ENCODE peak calls at places on chromosomes 6 and 20, in five cellular contexts. A is HepG2, Z is H1, S is K562, U is GM12878. C is an unnamed sample.

GRCh38 chr6:100283288-100283687 is 181.4 kb downstream of the SIM1 start:
- DNase-seq in Z (no peak), U (no peak), S (peak; percentile 32), A (no peak), C (peak; percentile 75)

GRCh38 chr6:151063339-151063738 is 176.4 kb upstream of the AKAP12 start:
- DNase-seq in Z (no peak), S (no peak), A (no peak), U (no peak), C (peak; percentile 74)

GRCh38 chr6:6689413-6690143 is 101.1 kb downstream of the LY86 start:
- DNase-seq in Z (no peak), U (no peak), A (no peak), S (no peak), C (no peak)

GRCh38 chr6:160462551-160463109 is 114.5 kb downstream of the SLC22A3 start:
- DNase-seq in S (no peak), U (peak; percentile 69), Z (no peak), A (no peak), C (no peak)

GRCh38 chr6:168956884-168957730 is 296.5 kb downstream of the THBS2 start:
- DNase-seq in Z (peak; percentile 25), S (peak; percentile 34), U (no peak), A (peak; percentile 67), C (peak; percentile 54)

GRCh38 chr20:64177420-64177783 is 13.2 kb downstream of the MYT1 start:
- DNase-seq in Z (no peak), S (no peak), U (no peak), A (no peak), C (no peak)

GRCh38 chr6:32529697-32530429 is at the start of gene HLA-DRB5:
- DNase-seq in Z (no peak), U (peak; percentile 58), A (no peak), S (no peak), C (peak; percentile 1)

GRCh38 chr20:42652261-42652660 is 537.4 kb downstream of the PTPRT start:
- DNase-seq in A (no peak), S (no peak), Z (no peak), U (no peak), C (no peak)

GRCh38 chr6:155487362-155488130 is 31.9 kb upstream of the NOX3 start:
- DNase-seq in U (no peak), A (peak; percentile 52), S (no peak), Z (no peak), C (no peak)

GRCh38 chr6:157228421-157229218 is 94.7 kb downstream of the TMEM242 start:
- DNase-seq in Z (no peak), S (peak; percentile 57), U (no peak), A (no peak), C (no peak)

GRCh38 chr6:16440656-16441212 is 202.3 kb downstream of the GMPR start:
- DNase-seq in U (no peak), A (no peak), Z (no peak), S (no peak), C (no peak)

GRCh38 chr6:7129784-7130569 is 22.2 kb downstream of the RREB1 start:
- DNase-seq in A (peak; percentile 71), Z (no peak), S (no peak), U (no peak), C (no peak)

GRCh38 chr6:39388526-39389371 is 66.2 kb upstream of the KCNK16 start:
- DNase-seq in A (no peak), S (no peak), U (no peak), Z (no peak), C (no peak)

GRCh38 chr20:34636648-34637047 is 40.2 kb downstream of the PIGU start:
- DNase-seq in U (no peak), S (no peak), A (no peak), Z (no peak), C (no peak)

GRCh38 chr6:44593539-44593944 is 206.0 kb downstream of the CDC5L start:
- DNase-seq in A (peak; percentile 68), Z (peak; percentile 56), S (peak; percentile 63), U (peak; percentile 7), C (peak; percentile 54)

GRCh38 chr6:45786243-45786795 is 229.3 kb downstream of the CLIC5 start:
- DNase-seq in S (no peak), U (no peak), Z (no peak), A (no peak), C (no peak)

GRCh38 chr6:167350322-167350721 is 25.4 kb downstream of the TTLL2 start:
- DNase-seq in S (no peak), A (no peak), U (no peak), Z (no peak), C (no peak)

GRCh38 chr6:87789198-87789899 is 87.3 kb upstream of the AKIRIN2 start:
- DNase-seq in A (peak; percentile 93), S (no peak), U (no peak), Z (no peak), C (no peak)

GRCh38 chr6:24547243-24547642 is 52.5 kb downstream of the ALDH5A1 start:
- DNase-seq in Z (peak; percentile 31), S (no peak), U (no peak), A (peak; percentile 32), C (no peak)
- TF ChIP-seq ATF3 in Z (no peak), S (no peak), U (no peak), A (no peak), C (no peak)

DNA sequence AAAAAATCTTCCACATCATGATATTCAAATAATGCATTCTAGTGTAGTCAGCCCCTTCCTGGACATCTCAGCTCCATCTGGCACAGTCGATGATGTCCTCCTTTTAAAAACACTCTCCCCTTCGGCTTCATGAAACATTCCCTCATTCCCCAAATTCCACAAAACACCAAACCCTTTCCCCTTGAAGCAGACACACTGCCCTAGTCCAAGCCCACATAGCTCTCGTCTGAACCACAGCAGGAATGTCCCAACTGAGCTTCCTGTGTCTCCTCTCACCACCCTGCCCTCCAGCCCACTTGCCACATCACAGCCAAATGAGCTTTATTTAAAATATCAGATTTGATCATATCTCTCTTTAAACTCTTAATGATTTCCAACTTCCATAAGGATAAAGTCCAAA is 106.4 kb upstream of the CARMIL1 start:
- DNase-seq in S (no peak), A (no peak), Z (peak; percentile 7), U (no peak), C (no peak)
- TF ChIP-seq RAD21 in S (no peak), A (no peak), Z (no peak), U (no peak), C (no peak)

DNA sequence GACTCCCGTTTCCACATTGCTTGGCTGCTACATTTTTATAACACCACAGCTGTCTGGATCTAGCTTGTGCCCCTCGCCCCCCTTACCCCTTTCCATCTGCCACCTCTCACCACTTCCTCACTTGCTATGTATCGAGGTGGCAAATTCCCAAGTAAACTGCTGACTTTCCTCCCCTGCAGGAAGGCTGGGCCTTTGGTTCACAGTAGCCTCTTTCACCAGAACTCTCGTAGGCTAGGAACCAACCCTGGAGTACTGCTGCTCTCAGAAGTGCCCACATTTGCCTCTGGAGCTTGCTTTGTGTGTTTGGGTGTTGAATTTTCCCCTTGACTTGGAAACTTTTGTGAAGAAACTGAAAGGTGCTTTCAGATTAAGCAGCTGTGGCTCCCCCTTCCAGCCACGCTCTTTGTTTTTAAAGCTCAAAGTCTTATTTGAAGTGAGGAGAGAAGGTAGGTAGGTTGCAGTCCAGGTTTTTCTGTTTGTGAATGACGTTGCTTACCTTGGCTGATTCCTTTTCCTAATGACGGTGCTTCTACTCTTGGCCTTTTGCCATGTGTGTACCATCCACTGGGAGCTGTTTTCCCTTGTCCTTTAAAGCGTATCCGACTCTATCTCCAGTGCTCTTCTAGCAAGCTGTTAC is 90.4 kb downstream of the CARMIL1 start:
- DNase-seq in S (no peak), Z (no peak), U (no peak), A (peak; percentile 23), C (no peak)
- H2AFZ ChIP-seq in S (no peak overlapping the region), Z (no peak overlapping the region), U (peak overlapping the region; percentile 70), A (no peak overlapping the region), C (no peak overlapping the region)

DNA sequence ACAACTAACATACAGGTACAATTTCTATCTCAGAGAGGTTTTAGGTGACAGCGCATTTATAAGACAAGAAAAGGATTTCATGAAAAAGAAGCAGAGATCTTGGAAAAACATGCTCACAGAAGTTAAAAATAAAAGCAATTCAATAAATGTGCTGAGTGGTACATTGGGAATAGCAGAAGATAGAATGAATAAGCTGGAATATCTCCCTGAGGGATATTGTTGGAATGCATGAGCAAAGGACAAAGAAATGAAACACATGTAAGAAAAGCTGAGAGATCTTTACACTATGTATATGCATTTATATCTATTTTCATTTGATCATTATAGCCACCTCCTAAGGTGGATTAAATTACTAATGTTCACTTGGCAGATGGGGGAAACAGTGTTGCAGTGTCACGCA is 542.1 kb upstream of the MARCKS start:
- DNase-seq in S (no peak), U (no peak), Z (no peak), A (no peak), C (no peak)
- TF ChIP-seq ATF3 in S (no peak), U (no peak), Z (no peak), A (no peak), C (no peak)

DNA sequence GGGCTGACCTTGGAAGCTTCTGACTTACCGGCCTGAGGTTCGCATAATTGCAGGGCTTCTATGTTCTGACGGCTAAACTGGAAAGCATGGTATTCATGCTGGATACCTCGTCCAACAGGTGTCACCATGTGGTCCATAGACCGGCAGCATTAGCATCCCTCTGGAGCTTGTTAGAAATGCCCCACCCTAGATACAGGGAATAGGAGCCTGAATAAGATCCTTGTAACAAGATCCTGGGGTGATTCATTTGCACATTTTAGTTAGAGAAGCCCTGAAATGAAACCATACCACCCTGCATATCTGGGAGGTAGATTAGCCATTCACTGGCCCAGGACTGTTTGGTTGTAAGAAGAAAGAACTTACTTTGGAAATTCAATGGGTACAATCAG is 77.7 kb downstream of the TMEM170B start:
- DNase-seq in Z (no peak), U (no peak), A (no peak), S (no peak), C (no peak)
- TF ChIP-seq RAD21 in Z (no peak), U (no peak), A (no peak), S (no peak), C (no peak)

GRCh38 chr20:35828916-35829315 is 57.1 kb downstream of the PHF20 start:
- DNase-seq in U (no peak), Z (no peak), S (no peak), A (no peak), C (no peak)
- H2AFZ ChIP-seq in U (no peak overlapping the region), Z (no peak overlapping the region), S (no peak overlapping the region), A (no peak overlapping the region), C (no peak overlapping the region)

DNA sequence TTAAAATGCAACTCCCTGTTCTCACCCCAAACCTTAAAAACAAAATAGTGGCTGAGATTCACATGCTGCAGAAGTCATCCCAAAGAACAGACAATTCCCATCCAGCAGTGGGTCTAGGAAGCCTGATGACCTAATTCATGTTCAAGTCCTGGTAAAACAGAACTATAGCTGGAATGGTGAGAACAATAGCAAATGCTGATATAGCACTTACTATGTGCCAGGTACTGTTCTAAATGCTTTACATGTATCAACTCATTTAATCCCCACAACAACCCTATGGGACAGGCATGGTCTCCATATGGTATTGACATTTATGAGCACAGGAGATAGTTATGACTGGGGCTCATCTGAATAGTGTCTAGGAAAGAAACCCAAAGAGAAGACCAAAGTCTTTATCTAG is 5.6 kb downstream of the DDO start:
- DNase-seq in A (no peak), S (no peak), Z (no peak), U (no peak), C (no peak)
- TF ChIP-seq ATF3 in A (no peak), S (no peak), Z (no peak), U (no peak), C (no peak)

GRCh38 chr6:73236147-73236750 is 11.0 kb upstream of the KHDC1L start:
- DNase-seq in A (no peak), S (no peak), Z (no peak), U (no peak), C (no peak)

GRCh38 chr6:73242001-73242400 is 16.7 kb upstream of the KHDC1L start:
- DNase-seq in S (no peak), U (no peak), A (no peak), Z (no peak), C (no peak)

GRCh38 chr6:73234732-73235131 is 9.4 kb upstream of the KHDC1L start:
- DNase-seq in Z (no peak), S (no peak), U (no peak), A (no peak), C (no peak)

GRCh38 chr6:73240730-73241129 is 15.4 kb upstream of the KHDC1L start:
- DNase-seq in U (no peak), Z (no peak), S (no peak), A (no peak), C (no peak)
- TF ChIP-seq RAD21 in U (no peak), Z (no peak), S (no peak), A (no peak), C (no peak)